ENCODE peak calls at places on chromosome X, in seven cellular contexts. S is activated T-cell treated with anti-CD3 and anti-CD28 coated beads for 1 hour; Q is activated CD8-positive, alpha-beta memory T cell treated with anti-CD3 and anti-CD28 coated beads for 1 hour; G is kidney; E is kidney glomerular epithelial cell; M is prostate gland; N is fibroblast of lung. D is an unnamed sample.

GRCh38 chrX:39816871-39817731 is 280.7 kb downstream of the BCOR start:
- DNase-seq in S (no peak), Q (no peak), G (no peak), E (no peak), M (no peak), N (peak), D (no peak)

GRCh38 chrX:31213941-31214340 is 142.1 kb upstream of the FTHL17 start:
- DNase-seq in S (no peak), Q (no peak), G (no peak), E (no peak), M (no peak), N (peak), D (no peak)

GRCh38 chrX:101478366-101478765 is 6.9 kb upstream of the ARMCX4 start:
- DNase-seq in S (no peak), Q (no peak), G (no peak), E (no peak), M (no peak), N (no peak), D (no peak)

GRCh38 chrX:1422135-1422465 is 30.2 kb upstream of the SLC25A6 start:
- DNase-seq in S (no peak), Q (no peak), G (peak), E (no peak), M (no peak), N (no peak), D (no peak)

GRCh38 chrX:12946838-12947544 is 27.9 kb upstream of the TMSB4X start:
- DNase-seq in S (peak), Q (peak), G (no peak), E (peak), M (peak), N (peak), D (peak)

GRCh38 chrX:75303795-75304194 is 29.9 kb downstream of the UPRT start:
- DNase-seq in S (no peak), Q (no peak), G (no peak), E (peak), M (no peak), N (peak), D (no peak)

GRCh38 chrX:37692918-37693317 is 7.3 kb downstream of the XK start:
- DNase-seq in S (no peak), Q (no peak), G (no peak), E (no peak), M (no peak), N (peak), D (no peak)

GRCh38 chrX:13216139-13216538 is 103.7 kb downstream of the ATXN3L start:
- DNase-seq in S (no peak), Q (no peak), G (no peak), E (no peak), M (no peak), N (peak), D (no peak)

GRCh38 chrX:39445336-39445735 is 644.1 kb downstream of the MID1IP1 start:
- DNase-seq in S (peak), Q (no peak), G (no peak), E (no peak), M (peak), N (no peak), D (peak)

GRCh38 chrX:117397846-117398245 is 718.8 kb downstream of the KLHL13 start:
- DNase-seq in S (no peak), Q (no peak), G (no peak), E (no peak), M (no peak), N (no peak), D (no peak)

GRCh38 chrX:149504226-149504914 is 736 bp downstream of the IDS start:
- DNase-seq in S (peak), Q (no peak), G (no peak), E (no peak), M (no peak), N (no peak), D (peak)

GRCh38 chrX:125205084-125205917 is 114.4 kb upstream of the TEX13C start:
- DNase-seq in S (no peak), Q (no peak), G (peak), E (peak), M (peak), N (peak), D (peak)

GRCh38 chrX:129235903-129236302 is 287.4 kb downstream of the SMARCA1 start:
- DNase-seq in S (no peak), Q (no peak), G (no peak), E (no peak), M (no peak), N (no peak), D (no peak)

GRCh38 chrX:154373340-154374306 is 811 bp downstream of the FLNA start:
- DNase-seq in S (no peak), Q (no peak), G (peak), E (peak), M (peak), N (peak), D (no peak)

GRCh38 chrX:154313147-154313546 is 17.6 kb downstream of the TKTL1 start:
- DNase-seq in S (no peak), Q (no peak), G (no peak), E (no peak), M (no peak), N (no peak), D (peak)

GRCh38 chrX:48761674-48762471 is at the start of gene GLOD5:
- DNase-seq in S (no peak), Q (no peak), G (no peak), E (no peak), M (peak), N (no peak), D (peak)

GRCh38 chrX:20063716-20064351 is 52.9 kb downstream of the MAP7D2 start:
- DNase-seq in S (no peak), Q (no peak), G (no peak), E (no peak), M (no peak), N (no peak), D (no peak)

GRCh38 chrX:41029332-41029731 is 55.9 kb upstream of the USP9X start:
- DNase-seq in S (no peak), Q (no peak), G (no peak), E (no peak), M (no peak), N (no peak), D (no peak)

GRCh38 chrX:13742397-13743176 is 8.0 kb downstream of the OFD1 start:
- DNase-seq in S (no peak), Q (no peak), G (no peak), E (no peak), M (no peak), N (no peak), D (peak)

GRCh38 chrX:133290076-133290475 is 71.9 kb upstream of the TFDP3 start:
- DNase-seq in S (no peak), Q (no peak), G (no peak), E (no peak), M (no peak), N (no peak), D (no peak)

GRCh38 chrX:47169273-47169672 is 24.3 kb downstream of the RBM10 start:
- DNase-seq in S (no peak), Q (no peak), G (peak), E (no peak), M (no peak), N (no peak), D (no peak)

GRCh38 chrX:42565739-42566138 is 212.2 kb downstream of the PPP1R2C start:
- DNase-seq in S (no peak), Q (no peak), G (no peak), E (no peak), M (no peak), N (no peak), D (no peak)

GRCh38 chrX:6904178-6904577 is 243.3 kb upstream of the STS start:
- DNase-seq in S (no peak), Q (no peak), G (no peak), E (no peak), M (no peak), N (no peak), D (no peak)

GRCh38 chrX:50075630-50076349 is 125.0 kb downstream of the AKAP4 start:
- DNase-seq in S (no peak), Q (no peak), G (no peak), E (no peak), M (no peak), N (no peak), D (no peak)

D was measured in activated CD8-positive, alpha-beta T cell treated with anti-CD3 and anti-CD28 coated beads, Interleukin-2, amount 10 ng/mL, durations not matched to agents 7 days and 5 days.